ENCODE peak calls at places on chromosomes 5 and 9, in six cellular contexts. J is LNCaP clone FGC, O is NCI-H2171, M is ELF-1, W is nephron progenitor cell, G is kidney glomerular epithelial cell. T is an unnamed sample.
A peak's percentile ranks its signal among the peaks of the same experiment; 100 is the strongest.

GRCh38 chr9:77421506-77422265 is 226.4 kb downstream of the GNA14 start:
- DNase-seq in G (no peak), M (no peak), O (no peak), W (no peak), J (no peak), T (peak; percentile 64)

GRCh38 chr5:417765-418559 is 25.0 kb upstream of the EXOC3 start:
- DNase-seq in J (no peak), O (no peak), W (no peak), M (no peak), G (no peak), T (no peak)

GRCh38 chr9:134366223-134367031 is 40.2 kb downstream of the RXRA start:
- DNase-seq in G (no peak), W (no peak), J (peak; percentile 87), M (no peak), O (peak; percentile 97), T (peak; percentile 72)

GRCh38 chr5:72110401-72111013 is 3.2 kb downstream of the MAP1B start:
- DNase-seq in G (no peak), W (no peak), J (no peak), M (peak; percentile 75), O (no peak), T (no peak)

GRCh38 chr9:63859475-63860215 is 1425.4 kb downstream of the FOXD4L5 start:
- DNase-seq in G (no peak), J (peak; percentile 75), W (no peak), M (peak; percentile 75), O (no peak), T (no peak)

GRCh38 chr5:52668544-52669185 is 119.1 kb upstream of the ITGA1 start:
- DNase-seq in W (no peak), J (no peak), G (no peak), M (no peak), O (no peak), T (no peak)

GRCh38 chr5:108661590-108662219 is 86.0 kb upstream of the FER start:
- DNase-seq in W (no peak), G (peak; percentile 66), O (no peak), M (no peak), J (peak; percentile 95), T (peak; percentile 54)

GRCh38 chr5:126540631-126541030 is 54.4 kb downstream of the ALDH7A1 start:
- DNase-seq in M (no peak), W (no peak), J (no peak), G (no peak), O (no peak), T (no peak)

GRCh38 chr9:79572891-79573696 is 1.3 kb downstream of the TLE4 start:
- DNase-seq in M (peak; percentile 23), G (no peak), J (no peak), W (peak; percentile 62), O (peak; percentile 38), T (no peak)